ENCODE peak calls at places on chromosomes 4 and X, in five cellular contexts. W is T-helper 2 cell, E is EL, N is foreskin keratinocyte, Q is NCI-H510A treated with DMSO at 0.1 percent for 48 hours. R is an unnamed sample.

GRCh38 chr4:98539299-98539698 is 119.1 kb downstream of the TSPAN5 start:
- DNase-seq in E (no peak), Q (no peak), W (no peak), N (no peak), R (no peak)

GRCh38 chr4:47858012-47858411 is 20.1 kb upstream of the CORIN start:
- DNase-seq in E (no peak), N (no peak), W (no peak), Q (no peak), R (no peak)

GRCh38 chr4:90792689-90793088 is 665.5 kb downstream of the CCSER1 start:
- DNase-seq in N (no peak), E (no peak), W (no peak), Q (no peak), R (no peak)

GRCh38 chr4:162959056-162959455 is 207.6 kb downstream of the NAF1 start:
- DNase-seq in N (no peak), Q (peak; percentile 23), W (peak; percentile 1), E (no peak), R (no peak)

GRCh38 chr4:95761441-95761840 is 78.5 kb upstream of the PDHA2 start:
- DNase-seq in N (peak; percentile 89), Q (no peak), W (no peak), E (no peak), R (no peak)

GRCh38 chr4:106291678-106292077 is 24.3 kb downstream of the TBCK start:
- DNase-seq in Q (no peak), W (no peak), N (no peak), E (no peak), R (no peak)

GRCh38 chrX:31580726-31581125 is 508.9 kb upstream of the FTHL17 start:
- DNase-seq in E (peak; percentile 72), W (peak; percentile 15), N (peak; percentile 67), Q (no peak), R (no peak)

GRCh38 chrX:47177079-47177478 is 16.6 kb upstream of the UBA1 start:
- DNase-seq in Q (no peak), E (no peak), W (no peak), N (no peak), R (no peak)

GRCh38 chr4:188008377-188008776 is 12.8 kb downstream of the ZFP42 start:
- DNase-seq in N (peak; percentile 94), E (peak; percentile 73), Q (no peak), W (no peak), R (peak; percentile 5)

GRCh38 chr4:165383757-165384156 is 4.9 kb downstream of the CPE start:
- DNase-seq in N (peak; percentile 83), W (no peak), E (no peak), Q (peak; percentile 49), R (peak; percentile 85)

GRCh38 chrX:114611018-114611619 is 27.2 kb downstream of the HTR2C start:
- DNase-seq in W (peak; percentile 11), Q (peak; percentile 40), E (peak; percentile 13), N (peak; percentile 11), R (peak; percentile 12)

GRCh38 chr4:81498046-81498445 is 26.3 kb upstream of the RASGEF1B start:
- DNase-seq in Q (no peak), W (no peak), N (no peak), E (no peak), R (no peak)

GRCh38 chr4:172547724-172548123 is 620.9 kb upstream of the GALNT7 start:
- DNase-seq in E (no peak), N (no peak), Q (peak; percentile 76), W (no peak), R (peak; percentile 56)

GRCh38 chrX:152639426-152639825 is 1.7 kb downstream of the GABRQ start:
- DNase-seq in N (peak; percentile 41), W (no peak), E (no peak), Q (no peak), R (no peak)

GRCh38 chr4:66863481-66863880 is 681.8 kb downstream of the CENPC start:
- DNase-seq in N (no peak), Q (no peak), E (no peak), W (no peak), R (no peak)

GRCh38 chrX:70025464-70025863 is 24.3 kb downstream of the AWAT2 start:
- DNase-seq in W (no peak), Q (no peak), E (peak; percentile 7), N (no peak), R (no peak)

GRCh38 chr4:173181769-173182374 is 13.3 kb downstream of the GALNT7 start:
- DNase-seq in Q (no peak), W (no peak), E (peak; percentile 65), N (peak; percentile 66), R (no peak)

GRCh38 chrX:111868726-111869638 is 7.0 kb upstream of the TRPC5OS start:
- DNase-seq in E (no peak), N (no peak), Q (peak; percentile 3), W (peak; percentile 2), R (peak; percentile 78)

GRCh38 chr4:169220854-169221311 is 49.9 kb downstream of the SH3RF1 start:
- DNase-seq in W (no peak), Q (no peak), N (no peak), E (no peak), R (no peak)

GRCh38 chrX:85922821-85923220 is 124.5 kb downstream of the CHM start:
- DNase-seq in Q (no peak), N (peak; percentile 15), E (peak; percentile 61), W (peak; percentile 1), R (no peak)

GRCh38 chrX:155612312-155613224 is at the start of gene TMLHE:
- DNase-seq in W (peak; percentile 75), E (peak; percentile 55), N (peak; percentile 34), Q (peak; percentile 41), R (peak; percentile 50)

GRCh38 chr4:6769138-6769983 is 13.2 kb upstream of the KIAA0232 start:
- DNase-seq in Q (no peak), E (no peak), W (peak; percentile 49), N (no peak), R (no peak)

R was measured in NCI-H2171 treated with DMSO at 0.1 percent for 48 hours.